ENCODE peak calls at places on chromosomes 16 and 17, in ten cellular contexts. E, S, B, T, M, O, F, H, K and A are unnamed samples.

GRCh38 chr16:80824623-80825364 is 20.4 kb upstream of the CDYL2 start:
- DNase-seq in E (peak), S (peak), B (peak), T (peak), M (no peak), O (no peak), F (peak), H (no peak), K (no peak), A (no peak)

GRCh38 chr16:15564619-15565339 is 78.2 kb downstream of the MARF1 start:
- DNase-seq in E (no peak), S (no peak), B (no peak), T (no peak), M (no peak), O (no peak), F (no peak), H (no peak), K (no peak), A (no peak)

GRCh38 chr16:10988164-10988803 is 43.9 kb downstream of the CLEC16A start:
- DNase-seq in E (peak), S (no peak), B (no peak), T (no peak), M (no peak), O (peak), F (no peak), H (peak), K (no peak), A (no peak)

GRCh38 chr17:39011907-39012468 is 44.8 kb upstream of the FBXO47 start:
- DNase-seq in E (no peak), S (no peak), B (no peak), T (no peak), M (no peak), O (no peak), F (no peak), H (no peak), K (no peak), A (no peak)

GRCh38 chr16:81634380-81635121 is 144.5 kb upstream of the PLCG2 start:
- DNase-seq in E (peak), S (no peak), B (no peak), T (peak), M (no peak), O (no peak), F (no peak), H (no peak), K (no peak), A (no peak)

GRCh38 chr17:47732399-47733046 is 513 bp upstream of the TBX21 start:
- DNase-seq in E (no peak), S (no peak), B (no peak), T (peak), M (no peak), O (no peak), F (no peak), H (no peak), K (no peak), A (peak)

GRCh38 chr16:63287411-63287810 is 1251.2 kb upstream of the CDH8 start:
- DNase-seq in E (no peak), S (no peak), B (no peak), T (peak), M (no peak), O (no peak), F (no peak), H (no peak), K (no peak), A (no peak)

GRCh38 chr17:44911133-44912001 is 3.9 kb downstream of the GFAP start:
- DNase-seq in E (peak), S (peak), B (peak), T (peak), M (no peak), O (peak), F (peak), H (no peak), K (peak), A (peak)

GRCh38 chr17:7843536-7844291 is 9.7 kb downstream of the KDM6B start:
- DNase-seq in E (peak), S (peak), B (peak), T (peak), M (peak), O (peak), F (peak), H (peak), K (peak), A (peak)

GRCh38 chr16:70591609-70592008 is 54.8 kb upstream of the IL34 start:
- DNase-seq in E (no peak), S (no peak), B (no peak), T (no peak), M (no peak), O (no peak), F (no peak), H (no peak), K (no peak), A (no peak)

GRCh38 chr16:84500531-84500930 is 3.9 kb downstream of the MEAK7 start:
- DNase-seq in E (no peak), S (no peak), B (no peak), T (no peak), M (no peak), O (no peak), F (no peak), H (no peak), K (no peak), A (peak)

GRCh38 chr17:6551909-6552768 is 4.2 kb downstream of the PITPNM3 start:
- DNase-seq in E (no peak), S (no peak), B (peak), T (no peak), M (no peak), O (peak), F (no peak), H (no peak), K (no peak), A (no peak)

GRCh38 chr16:77834600-77834963 is 46.2 kb downstream of the VAT1L start:
- DNase-seq in E (no peak), S (peak), B (no peak), T (no peak), M (no peak), O (no peak), F (peak), H (no peak), K (no peak), A (no peak)

GRCh38 chr17:17347234-17347955 is 44.2 kb downstream of the NT5M start:
- DNase-seq in E (no peak), S (no peak), B (no peak), T (no peak), M (no peak), O (no peak), F (no peak), H (no peak), K (no peak), A (peak)

GRCh38 chr17:59561042-59561441 is 4.4 kb upstream of the DHX40 start:
- DNase-seq in E (peak), S (peak), B (no peak), T (peak), M (no peak), O (no peak), F (peak), H (no peak), K (no peak), A (no peak)

GRCh38 chr16:86080131-86080875 is 181.3 kb downstream of the IRF8 start:
- DNase-seq in E (no peak), S (no peak), B (no peak), T (no peak), M (peak), O (no peak), F (no peak), H (no peak), K (no peak), A (peak)

GRCh38 chr17:75738218-75738802 is 17.1 kb downstream of the ITGB4 start:
- DNase-seq in E (no peak), S (peak), B (no peak), T (no peak), M (no peak), O (peak), F (peak), H (no peak), K (no peak), A (no peak)

GRCh38 chr16:15833551-15833950 is 23.3 kb downstream of the MYH11 start:
- DNase-seq in E (no peak), S (no peak), B (no peak), T (no peak), M (no peak), O (no peak), F (no peak), H (no peak), K (no peak), A (peak)

GRCh38 chr16:65463652-65464260 is 341.9 kb upstream of the CDH11 start:
- DNase-seq in E (no peak), S (no peak), B (no peak), T (no peak), M (no peak), O (no peak), F (no peak), H (no peak), K (no peak), A (no peak)

GRCh38 chr16:424623-425081 is 797 bp upstream of the RAB11FIP3 start:
- DNase-seq in E (peak), S (no peak), B (peak), T (peak), M (no peak), O (peak), F (peak), H (no peak), K (peak), A (peak)

GRCh38 chr16:15487336-15488284 is 53.2 kb downstream of the BMERB1 start:
- DNase-seq in E (no peak), S (no peak), B (no peak), T (no peak), M (no peak), O (no peak), F (no peak), H (no peak), K (no peak), A (no peak)

GRCh38 chr17:58315281-58315711 is 13.3 kb downstream of the TSPOAP1 start:
- DNase-seq in E (no peak), S (no peak), B (no peak), T (no peak), M (no peak), O (no peak), F (no peak), H (no peak), K (peak), A (peak)

GRCh38 chr16:66188786-66189725 is 177.4 kb upstream of the CDH5 start:
- DNase-seq in E (no peak), S (peak), B (peak), T (no peak), M (peak), O (no peak), F (no peak), H (no peak), K (no peak), A (peak)

GRCh38 chr16:72952404-72953301 is 95.3 kb downstream of the ZFHX3 start:
- DNase-seq in E (no peak), S (peak), B (no peak), T (no peak), M (no peak), O (no peak), F (peak), H (no peak), K (no peak), A (no peak)

GRCh38 chr17:2709173-2709661 is 2.3 kb downstream of the CLUH start:
- DNase-seq in E (no peak), S (no peak), B (peak), T (no peak), M (no peak), O (peak), F (no peak), H (no peak), K (no peak), A (no peak)

GRCh38 chr16:85057212-85057889 is 29.8 kb downstream of the KIAA0513 start:
- DNase-seq in E (peak), S (no peak), B (no peak), T (peak), M (no peak), O (no peak), F (no peak), H (no peak), K (no peak), A (no peak)

GRCh38 chr16:83011101-83011720 is 384.4 kb downstream of the CDH13 start:
- DNase-seq in E (no peak), S (peak), B (no peak), T (no peak), M (no peak), O (no peak), F (no peak), H (no peak), K (no peak), A (no peak)

GRCh38 chr17:44775838-44776621 is 17.2 kb downstream of the ADAM11 start:
- DNase-seq in E (no peak), S (no peak), B (no peak), T (peak), M (no peak), O (no peak), F (no peak), H (no peak), K (no peak), A (no peak)